ENCODE peak calls at places on chromosome X, in six cellular contexts. One of them, this sample, is unnamed.

GRCh38 chrX:119755981-119756533 is 2.3 kb upstream of the SOWAHD start:
- ATAC-seq in K562: no peak
- ATAC-seq in A549: no peak
- ATAC-seq in GM12878: peak
- ATAC-seq in HepG2: peak
- ATAC-seq in upper lobe of left lung: no peak
- ATAC-seq in this sample: no peak

GRCh38 chrX:15311119-15311518 is 4.3 kb downstream of the ASB11 start:
- ATAC-seq in GM12878: no peak
- ATAC-seq in upper lobe of left lung: no peak
- ATAC-seq in K562: no peak
- ATAC-seq in A549: no peak
- ATAC-seq in HepG2: no peak
- ATAC-seq in this sample: no peak

GRCh38 chrX:102339312-102340298 is 92.6 kb downstream of the NXF2 start:
- ATAC-seq in GM12878: peak
- ATAC-seq in K562: no peak
- ATAC-seq in A549: no peak
- ATAC-seq in upper lobe of left lung: peak
- ATAC-seq in HepG2: no peak
- ATAC-seq in this sample: no peak

GRCh38 chrX:17237146-17237545 is 137.9 kb upstream of the NHS start:
- ATAC-seq in HepG2: no peak
- ATAC-seq in K562: no peak
- ATAC-seq in A549: no peak
- ATAC-seq in GM12878: no peak
- ATAC-seq in upper lobe of left lung: no peak
- ATAC-seq in this sample: no peak

GRCh38 chrX:107154787-107155620 is 36.4 kb upstream of the RBM41 start:
- ATAC-seq in A549: peak
- ATAC-seq in GM12878: no peak
- ATAC-seq in upper lobe of left lung: peak
- ATAC-seq in HepG2: no peak
- ATAC-seq in K562: peak
- ATAC-seq in this sample: no peak

GRCh38 chrX:15751160-15751819 is 13.2 kb downstream of the CA5B start:
- ATAC-seq in upper lobe of left lung: peak
- ATAC-seq in GM12878: peak
- ATAC-seq in HepG2: no peak
- ATAC-seq in A549: no peak
- ATAC-seq in K562: no peak
- ATAC-seq in this sample: peak

GRCh38 chrX:57929373-57929772 is 19.1 kb upstream of the ZXDA start:
- ATAC-seq in K562: no peak
- ATAC-seq in GM12878: peak
- ATAC-seq in A549: peak
- ATAC-seq in HepG2: peak
- ATAC-seq in upper lobe of left lung: no peak
- ATAC-seq in this sample: no peak

GRCh38 chrX:13263560-13264251 is 56.1 kb downstream of the ATXN3L start:
- ATAC-seq in HepG2: no peak
- ATAC-seq in A549: no peak
- ATAC-seq in upper lobe of left lung: no peak
- ATAC-seq in K562: no peak
- ATAC-seq in GM12878: peak
- ATAC-seq in this sample: no peak

GRCh38 chrX:8823698-8824097 is 22.5 kb upstream of the FAM9A start:
- ATAC-seq in K562: no peak
- ATAC-seq in HepG2: no peak
- ATAC-seq in A549: no peak
- ATAC-seq in GM12878: no peak
- ATAC-seq in upper lobe of left lung: no peak
- ATAC-seq in this sample: no peak

GRCh38 chrX:113384628-113385027 is 544.0 kb upstream of the AMOT start:
- ATAC-seq in A549: no peak
- ATAC-seq in GM12878: no peak
- ATAC-seq in HepG2: no peak
- ATAC-seq in upper lobe of left lung: no peak
- ATAC-seq in K562: no peak
- ATAC-seq in this sample: peak

GRCh38 chrX:150936556-150936955 is 38.1 kb upstream of the CD99L2 start:
- ATAC-seq in A549: no peak
- ATAC-seq in HepG2: no peak
- ATAC-seq in upper lobe of left lung: no peak
- ATAC-seq in K562: no peak
- ATAC-seq in GM12878: no peak
- ATAC-seq in this sample: no peak

GRCh38 chrX:130118396-130118795 is 8.1 kb upstream of the ELF4 start:
- ATAC-seq in K562: no peak
- ATAC-seq in HepG2: peak
- ATAC-seq in A549: peak
- ATAC-seq in GM12878: peak
- ATAC-seq in upper lobe of left lung: no peak
- ATAC-seq in this sample: no peak

GRCh38 chrX:15146515-15146914 is 123.4 kb downstream of the ASB9 start:
- ATAC-seq in A549: peak
- ATAC-seq in GM12878: no peak
- ATAC-seq in upper lobe of left lung: no peak
- ATAC-seq in K562: peak
- ATAC-seq in HepG2: peak
- ATAC-seq in this sample: no peak

GRCh38 chrX:6026484-6026883 is 202.2 kb downstream of the NLGN4X start:
- ATAC-seq in A549: no peak
- ATAC-seq in HepG2: no peak
- ATAC-seq in upper lobe of left lung: no peak
- ATAC-seq in K562: no peak
- ATAC-seq in GM12878: no peak
- ATAC-seq in this sample: no peak

GRCh38 chrX:25941087-25941486 is 197.1 kb upstream of the MAGEB18 start:
- ATAC-seq in K562: no peak
- ATAC-seq in upper lobe of left lung: no peak
- ATAC-seq in GM12878: no peak
- ATAC-seq in HepG2: no peak
- ATAC-seq in A549: no peak
- ATAC-seq in this sample: no peak

GRCh38 chrX:133749370-133749769 is 236.0 kb downstream of the GPC3 start:
- ATAC-seq in GM12878: no peak
- ATAC-seq in A549: no peak
- ATAC-seq in HepG2: peak
- ATAC-seq in K562: no peak
- ATAC-seq in upper lobe of left lung: no peak
- ATAC-seq in this sample: no peak

GRCh38 chrX:151984328-151984727 is 9.9 kb upstream of the GABRE start:
- ATAC-seq in GM12878: no peak
- ATAC-seq in upper lobe of left lung: no peak
- ATAC-seq in K562: peak
- ATAC-seq in A549: peak
- ATAC-seq in HepG2: no peak
- ATAC-seq in this sample: peak

GRCh38 chrX:13078739-13079444 is 34.5 kb upstream of the FAM9C start:
- ATAC-seq in K562: no peak
- ATAC-seq in HepG2: no peak
- ATAC-seq in upper lobe of left lung: no peak
- ATAC-seq in GM12878: no peak
- ATAC-seq in A549: no peak
- ATAC-seq in this sample: peak

GRCh38 chrX:21943460-21944135 is 3.1 kb downstream of the SMS start:
- ATAC-seq in HepG2: no peak
- ATAC-seq in A549: no peak
- ATAC-seq in upper lobe of left lung: no peak
- ATAC-seq in GM12878: no peak
- ATAC-seq in K562: no peak
- ATAC-seq in this sample: no peak
- TF ChIP-seq EP300 in HepG2: no peak
- TF ChIP-seq EP300 in A549: no peak
- TF ChIP-seq EP300 in upper lobe of left lung: no peak
- TF ChIP-seq EP300 in GM12878: no peak
- TF ChIP-seq EP300 in K562: no peak
- TF ChIP-seq EP300 in this sample: no peak

GRCh38 chrX:110442631-110443030 is 84.0 kb downstream of the RTL9 start:
- ATAC-seq in A549: peak
- ATAC-seq in HepG2: peak
- ATAC-seq in GM12878: peak
- ATAC-seq in K562: peak
- ATAC-seq in upper lobe of left lung: no peak
- ATAC-seq in this sample: no peak
- TF ChIP-seq CTCF in A549: no peak
- TF ChIP-seq CTCF in HepG2: peak
- TF ChIP-seq CTCF in GM12878: peak
- TF ChIP-seq CTCF in K562: peak
- TF ChIP-seq CTCF in upper lobe of left lung: no peak
- TF ChIP-seq CTCF in this sample: no peak

GRCh38 chrX:118726887-118727685 is at the start of gene IL13RA1:
- ATAC-seq in GM12878: peak
- ATAC-seq in K562: peak
- ATAC-seq in A549: peak
- ATAC-seq in upper lobe of left lung: peak
- ATAC-seq in HepG2: peak
- ATAC-seq in this sample: peak
- TF ChIP-seq EP300 in GM12878: no peak
- TF ChIP-seq EP300 in K562: no peak
- TF ChIP-seq EP300 in A549: no peak
- TF ChIP-seq EP300 in upper lobe of left lung: no peak
- TF ChIP-seq EP300 in HepG2: no peak
- TF ChIP-seq EP300 in this sample: no peak

GRCh38 chrX:147573266-147573665 is 338.5 kb upstream of the FMR1 start:
- ATAC-seq in K562: no peak
- ATAC-seq in GM12878: no peak
- ATAC-seq in A549: no peak
- ATAC-seq in upper lobe of left lung: no peak
- ATAC-seq in HepG2: no peak
- ATAC-seq in this sample: no peak

GRCh38 chrX:147565239-147565638 is 346.5 kb upstream of the FMR1 start:
- ATAC-seq in K562: no peak
- ATAC-seq in upper lobe of left lung: no peak
- ATAC-seq in A549: no peak
- ATAC-seq in HepG2: no peak
- ATAC-seq in GM12878: no peak
- ATAC-seq in this sample: no peak

GRCh38 chrX:147570483-147570882 is 341.2 kb upstream of the FMR1 start:
- ATAC-seq in A549: no peak
- ATAC-seq in upper lobe of left lung: no peak
- ATAC-seq in HepG2: no peak
- ATAC-seq in K562: no peak
- ATAC-seq in GM12878: no peak
- ATAC-seq in this sample: no peak
- TF ChIP-seq CTCF in A549: no peak
- TF ChIP-seq CTCF in upper lobe of left lung: no peak
- TF ChIP-seq CTCF in HepG2: no peak
- TF ChIP-seq CTCF in K562: no peak
- TF ChIP-seq CTCF in GM12878: no peak
- TF ChIP-seq CTCF in this sample: no peak

GRCh38 chrX:81229208-81229607 is 27.3 kb downstream of the SH3BGRL start:
- ATAC-seq in A549: no peak
- ATAC-seq in HepG2: no peak
- ATAC-seq in K562: peak
- ATAC-seq in GM12878: no peak
- ATAC-seq in upper lobe of left lung: no peak
- ATAC-seq in this sample: no peak

GRCh38 chrX:81232218-81232617 is 30.3 kb downstream of the SH3BGRL start:
- ATAC-seq in K562: no peak
- ATAC-seq in HepG2: no peak
- ATAC-seq in GM12878: no peak
- ATAC-seq in upper lobe of left lung: no peak
- ATAC-seq in A549: no peak
- ATAC-seq in this sample: no peak

DNA sequence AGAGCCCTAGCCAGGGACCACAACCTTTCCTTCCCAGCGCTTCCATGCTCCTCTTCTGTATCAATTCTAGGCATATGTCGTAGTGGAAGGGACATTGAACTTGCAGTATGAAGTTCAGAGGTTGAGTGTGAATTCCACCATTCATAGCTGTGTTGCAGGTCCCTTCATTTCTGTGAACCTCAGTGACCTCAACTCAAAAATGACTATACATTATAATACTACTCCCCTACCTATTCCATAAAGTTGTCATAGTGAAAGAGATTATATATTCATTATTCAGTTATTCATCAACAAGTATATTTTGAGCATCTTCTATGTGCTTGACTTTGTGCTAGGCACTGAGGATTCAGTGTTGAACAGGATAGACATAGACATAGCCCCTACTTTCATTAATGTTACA is 28.0 kb downstream of the SH3BGRL start:
- ATAC-seq in upper lobe of left lung: no peak
- ATAC-seq in GM12878: no peak
- ATAC-seq in A549: no peak
- ATAC-seq in HepG2: no peak
- ATAC-seq in K562: no peak
- ATAC-seq in this sample: no peak
- TF ChIP-seq EP300 in upper lobe of left lung: no peak
- TF ChIP-seq EP300 in GM12878: no peak
- TF ChIP-seq EP300 in A549: no peak
- TF ChIP-seq EP300 in HepG2: no peak
- TF ChIP-seq EP300 in K562: no peak
- TF ChIP-seq EP300 in this sample: no peak

GRCh38 chrX:21711848-21712197 is 46.1 kb downstream of the SMPX start:
- ATAC-seq in GM12878: no peak
- ATAC-seq in upper lobe of left lung: no peak
- ATAC-seq in K562: no peak
- ATAC-seq in HepG2: no peak
- ATAC-seq in A549: no peak
- ATAC-seq in this sample: no peak

GRCh38 chrX:21711126-21711847 is 46.6 kb downstream of the SMPX start:
- ATAC-seq in A549: no peak
- ATAC-seq in K562: no peak
- ATAC-seq in HepG2: no peak
- ATAC-seq in GM12878: no peak
- ATAC-seq in upper lobe of left lung: no peak
- ATAC-seq in this sample: no peak

GRCh38 chrX:21705215-21705614 is 47.1 kb upstream of the KLHL34 start:
- ATAC-seq in upper lobe of left lung: no peak
- ATAC-seq in K562: no peak
- ATAC-seq in A549: no peak
- ATAC-seq in GM12878: no peak
- ATAC-seq in HepG2: peak
- ATAC-seq in this sample: no peak

GRCh38 chrX:21702725-21703228 is 44.6 kb upstream of the KLHL34 start:
- ATAC-seq in A549: no peak
- ATAC-seq in GM12878: no peak
- ATAC-seq in HepG2: no peak
- ATAC-seq in upper lobe of left lung: no peak
- ATAC-seq in K562: no peak
- ATAC-seq in this sample: no peak

GRCh38 chrX:21708116-21708515 is 49.8 kb downstream of the SMPX start:
- ATAC-seq in HepG2: no peak
- ATAC-seq in GM12878: peak
- ATAC-seq in A549: no peak
- ATAC-seq in upper lobe of left lung: no peak
- ATAC-seq in K562: no peak
- ATAC-seq in this sample: no peak
- TF ChIP-seq CTCF in HepG2: peak
- TF ChIP-seq CTCF in GM12878: peak
- TF ChIP-seq CTCF in A549: no peak
- TF ChIP-seq CTCF in upper lobe of left lung: no peak
- TF ChIP-seq CTCF in K562: no peak
- TF ChIP-seq CTCF in this sample: no peak

This sample was measured in gastroesophageal sphincter.